ENCODE peak calls at places on chromosomes 16 and 17, in nine cellular contexts. One of them, this sample, is unnamed.

GRCh38 chr17:81057079-81057730 is 22.3 kb downstream of the BAIAP2 start:
- DNase-seq in OCI-LY7: no peak
- DNase-seq in GM23248: peak; percentile 51
- DNase-seq in HCT116: no peak
- DNase-seq in GM23338: no peak
- DNase-seq in hepatocyte: peak; percentile 83
- DNase-seq in neural progenitor cell: peak; percentile 43
- DNase-seq in MM.1S: no peak
- DNase-seq in SK-N-SH: peak; percentile 84
- DNase-seq in this sample: peak; percentile 70

GRCh38 chr17:39404542-39405378 is 3.3 kb upstream of the FBXL20 start:
- DNase-seq in OCI-LY7: no peak
- DNase-seq in GM23248: peak; percentile 95
- DNase-seq in HCT116: no peak
- DNase-seq in GM23338: no peak
- DNase-seq in hepatocyte: no peak
- DNase-seq in neural progenitor cell: no peak
- DNase-seq in MM.1S: no peak
- DNase-seq in SK-N-SH: no peak
- DNase-seq in this sample: peak; percentile 73

GRCh38 chr16:78648517-78648916 is 549.1 kb downstream of the WWOX start:
- DNase-seq in OCI-LY7: no peak
- DNase-seq in GM23248: no peak
- DNase-seq in HCT116: no peak
- DNase-seq in GM23338: no peak
- DNase-seq in hepatocyte: no peak
- DNase-seq in neural progenitor cell: no peak
- DNase-seq in MM.1S: no peak
- DNase-seq in SK-N-SH: no peak
- DNase-seq in this sample: no peak

GRCh38 chr17:2954898-2955445 is 108.4 kb downstream of the OR1D5 start:
- DNase-seq in OCI-LY7: peak; percentile 65
- DNase-seq in GM23248: peak; percentile 95
- DNase-seq in HCT116: peak; percentile 94
- DNase-seq in GM23338: no peak
- DNase-seq in hepatocyte: no peak
- DNase-seq in neural progenitor cell: no peak
- DNase-seq in MM.1S: peak; percentile 21
- DNase-seq in SK-N-SH: no peak
- DNase-seq in this sample: peak; percentile 94

GRCh38 chr17:19672009-19672837 is 23.7 kb downstream of the ALDH3A2 start:
- DNase-seq in OCI-LY7: no peak
- DNase-seq in GM23248: peak; percentile 66
- DNase-seq in HCT116: no peak
- DNase-seq in GM23338: no peak
- DNase-seq in hepatocyte: peak; percentile 62
- DNase-seq in neural progenitor cell: no peak
- DNase-seq in MM.1S: no peak
- DNase-seq in SK-N-SH: no peak
- DNase-seq in this sample: peak; percentile 60

GRCh38 chr16:75250089-75250808 is 1.2 kb downstream of the BCAR1 start:
- DNase-seq in OCI-LY7: no peak
- DNase-seq in GM23248: peak; percentile 69
- DNase-seq in HCT116: no peak
- DNase-seq in GM23338: peak; percentile 59
- DNase-seq in hepatocyte: peak; percentile 56
- DNase-seq in neural progenitor cell: no peak
- DNase-seq in MM.1S: no peak
- DNase-seq in SK-N-SH: no peak
- DNase-seq in this sample: peak; percentile 24

GRCh38 chr17:9729034-9729650 is 62.2 kb downstream of the DHRS7C start:
- DNase-seq in OCI-LY7: peak; percentile 56
- DNase-seq in GM23248: peak; percentile 61
- DNase-seq in HCT116: peak; percentile 23
- DNase-seq in GM23338: peak; percentile 67
- DNase-seq in hepatocyte: peak; percentile 66
- DNase-seq in neural progenitor cell: peak; percentile 56
- DNase-seq in MM.1S: peak; percentile 44
- DNase-seq in SK-N-SH: peak; percentile 63
- DNase-seq in this sample: peak; percentile 65

GRCh38 chr16:8887438-8887765 is 5.3 kb downstream of the LITAFD start:
- DNase-seq in OCI-LY7: no peak
- DNase-seq in GM23248: no peak
- DNase-seq in HCT116: no peak
- DNase-seq in GM23338: no peak
- DNase-seq in hepatocyte: no peak
- DNase-seq in neural progenitor cell: no peak
- DNase-seq in MM.1S: no peak
- DNase-seq in SK-N-SH: no peak
- DNase-seq in this sample: no peak

GRCh38 chr17:63956296-63956920 is 16.3 kb downstream of the SCN4A start:
- DNase-seq in OCI-LY7: no peak
- DNase-seq in GM23248: peak; percentile 68
- DNase-seq in HCT116: no peak
- DNase-seq in GM23338: no peak
- DNase-seq in hepatocyte: no peak
- DNase-seq in neural progenitor cell: no peak
- DNase-seq in MM.1S: no peak
- DNase-seq in SK-N-SH: no peak
- DNase-seq in this sample: no peak

GRCh38 chr16:24535827-24536226 is 3.5 kb upstream of the RBBP6 start:
- DNase-seq in OCI-LY7: no peak
- DNase-seq in GM23248: peak; percentile 53
- DNase-seq in HCT116: no peak
- DNase-seq in GM23338: no peak
- DNase-seq in hepatocyte: no peak
- DNase-seq in neural progenitor cell: no peak
- DNase-seq in MM.1S: no peak
- DNase-seq in SK-N-SH: no peak
- DNase-seq in this sample: no peak

GRCh38 chr17:75487351-75488070 is 27.8 kb downstream of the CASKIN2 start:
- DNase-seq in OCI-LY7: peak; percentile 73
- DNase-seq in GM23248: no peak
- DNase-seq in HCT116: no peak
- DNase-seq in GM23338: no peak
- DNase-seq in hepatocyte: no peak
- DNase-seq in neural progenitor cell: no peak
- DNase-seq in MM.1S: no peak
- DNase-seq in SK-N-SH: no peak
- DNase-seq in this sample: no peak

GRCh38 chr17:10151667-10152496 is 46.5 kb downstream of the GAS7 start:
- DNase-seq in OCI-LY7: no peak
- DNase-seq in GM23248: no peak
- DNase-seq in HCT116: no peak
- DNase-seq in GM23338: no peak
- DNase-seq in hepatocyte: no peak
- DNase-seq in neural progenitor cell: no peak
- DNase-seq in MM.1S: no peak
- DNase-seq in SK-N-SH: no peak
- DNase-seq in this sample: no peak

GRCh38 chr17:35313875-35314409 is 59.5 kb downstream of the SLFN11 start:
- DNase-seq in OCI-LY7: no peak
- DNase-seq in GM23248: peak; percentile 0
- DNase-seq in HCT116: no peak
- DNase-seq in GM23338: peak; percentile 37
- DNase-seq in hepatocyte: no peak
- DNase-seq in neural progenitor cell: no peak
- DNase-seq in MM.1S: no peak
- DNase-seq in SK-N-SH: peak; percentile 2
- DNase-seq in this sample: no peak

GRCh38 chr16:50318796-50319578 is 49.8 kb downstream of the BRD7 start:
- DNase-seq in OCI-LY7: no peak
- DNase-seq in GM23248: no peak
- DNase-seq in HCT116: no peak
- DNase-seq in GM23338: no peak
- DNase-seq in hepatocyte: no peak
- DNase-seq in neural progenitor cell: no peak
- DNase-seq in MM.1S: no peak
- DNase-seq in SK-N-SH: no peak
- DNase-seq in this sample: peak; percentile 10
- TF ChIP-seq EZH2phosphoT487 in OCI-LY7: no peak
- TF ChIP-seq EZH2phosphoT487 in GM23248: no peak
- TF ChIP-seq EZH2phosphoT487 in HCT116: no peak
- TF ChIP-seq EZH2phosphoT487 in GM23338: no peak
- TF ChIP-seq EZH2phosphoT487 in hepatocyte: no peak
- TF ChIP-seq EZH2phosphoT487 in neural progenitor cell: no peak
- TF ChIP-seq EZH2phosphoT487 in MM.1S: no peak
- TF ChIP-seq EZH2phosphoT487 in SK-N-SH: no peak
- TF ChIP-seq EZH2phosphoT487 in this sample: no peak

DNA sequence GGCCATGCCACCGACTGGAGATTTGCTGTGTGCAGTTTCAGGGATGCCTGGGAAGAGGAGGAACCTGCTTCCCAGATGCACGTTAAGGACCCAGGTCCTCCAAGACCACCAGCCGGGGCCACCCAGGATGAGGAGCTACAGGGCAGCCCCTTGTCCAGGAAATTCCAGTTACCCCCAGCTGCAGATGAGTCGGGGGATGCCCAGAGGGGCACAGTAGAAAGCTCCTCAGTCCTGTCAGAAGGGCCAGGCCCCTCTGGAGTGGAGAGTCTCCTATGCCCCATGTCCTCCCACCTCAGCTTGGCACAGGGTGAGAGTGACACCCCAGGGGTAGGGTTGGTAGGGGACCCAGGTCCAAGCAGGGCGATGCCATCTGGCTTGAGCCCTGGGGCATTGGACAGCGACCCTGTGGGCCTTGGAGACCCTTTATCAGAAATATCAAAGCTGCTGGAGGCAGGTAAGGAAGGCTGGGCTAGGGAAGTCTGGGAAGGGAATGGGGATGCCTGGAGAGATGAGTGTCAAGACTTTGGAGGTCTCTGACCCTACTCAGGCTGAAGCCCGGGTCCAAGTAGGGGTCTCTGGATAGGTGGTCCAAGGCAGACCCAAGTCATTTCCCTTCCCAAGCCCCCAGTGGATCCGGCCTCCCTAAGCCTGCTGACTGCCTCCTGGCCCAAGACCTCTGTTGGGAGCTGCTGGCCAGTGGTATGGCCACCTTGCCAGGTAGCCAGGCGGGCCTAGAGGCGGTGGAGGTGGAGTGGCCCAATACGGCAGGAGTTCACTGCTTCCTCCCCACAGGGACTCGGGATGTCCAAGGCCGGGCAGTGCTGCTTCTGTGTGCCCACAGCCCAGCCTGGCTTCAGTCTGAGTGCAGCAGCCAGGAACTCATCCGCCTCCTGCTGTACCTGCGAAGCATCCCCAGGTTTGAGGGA is 1.0 kb downstream of the PLEKHG4 start:
- DNase-seq in OCI-LY7: no peak
- DNase-seq in GM23248: no peak
- DNase-seq in HCT116: no peak
- DNase-seq in GM23338: no peak
- DNase-seq in hepatocyte: no peak
- DNase-seq in neural progenitor cell: no peak
- DNase-seq in MM.1S: no peak
- DNase-seq in SK-N-SH: no peak
- DNase-seq in this sample: no peak
- H3K4me3 ChIP-seq in OCI-LY7: no peak overlapping the region
- H3K4me3 ChIP-seq in GM23248: no peak overlapping the region
- H3K4me3 ChIP-seq in HCT116: peak overlapping the region; percentile 54
- H3K4me3 ChIP-seq in GM23338: no peak overlapping the region
- H3K4me3 ChIP-seq in hepatocyte: no peak overlapping the region
- H3K4me3 ChIP-seq in neural progenitor cell: no peak overlapping the region
- H3K4me3 ChIP-seq in MM.1S: no peak overlapping the region
- H3K4me3 ChIP-seq in SK-N-SH: peak overlapping the region; percentile 64
- H3K4me3 ChIP-seq in this sample: no peak overlapping the region

GRCh38 chr16:28984619-28985135 is at the start of gene LAT:
- DNase-seq in OCI-LY7: peak; percentile 79
- DNase-seq in GM23248: peak; percentile 33
- DNase-seq in HCT116: no peak
- DNase-seq in GM23338: no peak
- DNase-seq in hepatocyte: no peak
- DNase-seq in neural progenitor cell: no peak
- DNase-seq in MM.1S: peak; percentile 69
- DNase-seq in SK-N-SH: no peak
- DNase-seq in this sample: no peak
- TF ChIP-seq EZH2phosphoT487 in OCI-LY7: no peak
- TF ChIP-seq EZH2phosphoT487 in GM23248: no peak
- TF ChIP-seq EZH2phosphoT487 in HCT116: no peak
- TF ChIP-seq EZH2phosphoT487 in GM23338: no peak
- TF ChIP-seq EZH2phosphoT487 in hepatocyte: no peak
- TF ChIP-seq EZH2phosphoT487 in neural progenitor cell: no peak
- TF ChIP-seq EZH2phosphoT487 in MM.1S: no peak
- TF ChIP-seq EZH2phosphoT487 in SK-N-SH: no peak
- TF ChIP-seq EZH2phosphoT487 in this sample: no peak

GRCh38 chr17:76682306-76682705 is 28.5 kb downstream of the MXRA7 start:
- DNase-seq in OCI-LY7: no peak
- DNase-seq in GM23248: peak; percentile 44
- DNase-seq in HCT116: no peak
- DNase-seq in GM23338: no peak
- DNase-seq in hepatocyte: no peak
- DNase-seq in neural progenitor cell: no peak
- DNase-seq in MM.1S: no peak
- DNase-seq in SK-N-SH: no peak
- DNase-seq in this sample: no peak
- H3K4me3 ChIP-seq in OCI-LY7: no peak overlapping the region
- H3K4me3 ChIP-seq in GM23248: no peak overlapping the region
- H3K4me3 ChIP-seq in HCT116: no peak overlapping the region
- H3K4me3 ChIP-seq in GM23338: no peak overlapping the region
- H3K4me3 ChIP-seq in hepatocyte: no peak overlapping the region
- H3K4me3 ChIP-seq in neural progenitor cell: no peak overlapping the region
- H3K4me3 ChIP-seq in MM.1S: no peak overlapping the region
- H3K4me3 ChIP-seq in SK-N-SH: no peak overlapping the region
- H3K4me3 ChIP-seq in this sample: no peak overlapping the region